ENCODE peak calls at places on chromosomes 4 and X, in nine cellular contexts. W is H1, L is GM12878, K is stomach, P is SK-N-SH, R is sigmoid colon, Z is upper lobe of left lung, H is esophagus muscularis mucosa, B is HepG2. O is an unnamed sample.

GRCh38 chrX:46912673-46913491 is 661 bp downstream of the JADE3 start:
- DNase-seq in P (peak), H (no peak), B (peak), L (no peak), W (peak), K (peak), R (peak), Z (peak), O (peak)

GRCh38 chr4:10160280-10160856 is 43.8 kb upstream of the WDR1 start:
- DNase-seq in R (no peak), W (no peak), H (no peak), B (peak), L (no peak), Z (no peak), P (no peak), K (no peak), O (no peak)

GRCh38 chr4:15901996-15902395 is 36.5 kb downstream of the FGFBP1 start:
- DNase-seq in R (no peak), Z (no peak), H (no peak), K (no peak), W (no peak), L (no peak), P (no peak), B (no peak), O (no peak)

GRCh38 chrX:53309837-53310236 is 28.5 kb upstream of the IQSEC2 start:
- DNase-seq in P (no peak), W (no peak), B (no peak), H (no peak), R (no peak), K (no peak), L (no peak), Z (no peak), O (no peak)

GRCh38 chrX:44675364-44676024 is 132.8 kb upstream of the FUNDC1 start:
- DNase-seq in L (no peak), P (peak), R (peak), W (no peak), Z (no peak), H (peak), B (no peak), K (no peak), O (no peak)

GRCh38 chr4:152697284-152698011 is 17.7 kb upstream of the TMEM154 start:
- DNase-seq in R (no peak), K (no peak), B (no peak), L (no peak), H (no peak), Z (no peak), P (no peak), W (no peak), O (peak)

GRCh38 chr4:25818293-25819240 is 44.2 kb downstream of the SEL1L3 start:
- DNase-seq in B (no peak), K (no peak), W (no peak), R (no peak), L (no peak), Z (no peak), H (no peak), P (no peak), O (no peak)

GRCh38 chr4:84710520-84710919 is 127.6 kb downstream of the CDS1 start:
- DNase-seq in K (no peak), P (no peak), Z (no peak), L (no peak), W (no peak), B (no peak), R (no peak), H (no peak), O (no peak)

GRCh38 chr4:62275470-62275869 is 1075.3 kb downstream of the ADGRL3 start:
- DNase-seq in L (no peak), W (no peak), K (no peak), H (no peak), R (no peak), B (no peak), P (no peak), Z (no peak), O (no peak)

GRCh38 chr4:165096776-165097175 is 15.9 kb downstream of the TMEM192 start:
- DNase-seq in W (no peak), Z (no peak), K (no peak), R (no peak), P (peak), B (peak), L (no peak), H (no peak), O (no peak)

GRCh38 chr4:102169345-102169744 is 175.9 kb downstream of the SLC39A8 start:
- DNase-seq in L (no peak), H (no peak), K (no peak), Z (no peak), B (no peak), R (no peak), W (no peak), P (peak), O (no peak)

DNA sequence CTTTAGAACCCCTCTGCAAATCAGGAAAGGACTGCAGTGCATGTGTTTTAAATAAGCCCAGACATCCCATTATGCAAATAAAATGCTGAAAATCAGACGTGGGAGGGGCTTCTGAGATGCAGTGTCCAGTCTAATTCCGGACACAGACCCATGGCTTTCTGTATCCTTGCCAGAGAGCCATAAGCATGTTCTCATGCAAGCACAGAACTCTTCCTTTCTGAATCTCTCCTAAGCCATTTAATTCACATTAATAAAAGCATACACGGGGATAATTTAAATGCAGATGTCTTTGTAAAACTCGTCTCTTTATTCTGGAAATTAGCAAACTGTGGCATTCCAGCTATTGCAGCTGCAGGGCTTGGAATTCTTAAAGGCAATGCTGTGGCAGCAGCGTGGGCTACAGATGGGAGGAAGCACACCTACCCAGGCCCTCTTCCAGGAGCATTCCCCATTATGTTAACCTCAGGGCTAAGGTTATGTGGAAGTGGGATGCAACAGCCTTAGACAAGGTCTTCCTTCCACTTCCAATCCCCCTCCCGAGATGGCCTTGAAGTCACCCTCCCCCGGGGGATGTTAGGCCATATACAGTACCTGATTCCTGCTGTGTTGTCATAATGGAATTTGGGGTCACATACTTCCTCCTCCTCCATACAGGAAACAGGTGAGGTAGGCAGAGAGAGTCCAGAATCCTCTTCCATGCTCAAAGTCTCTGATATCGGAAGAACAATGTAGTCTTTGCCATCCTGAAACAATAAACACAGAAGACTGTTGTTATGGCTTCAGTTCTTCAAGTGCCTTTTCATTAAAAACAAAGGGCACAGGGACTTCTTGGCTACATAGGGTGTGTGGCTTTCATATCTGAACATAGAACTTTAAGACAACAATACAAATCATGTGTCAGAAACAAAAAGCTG is 38.1 kb downstream of the KDR start:
- DNase-seq in W (no peak), L (no peak), Z (no peak), K (no peak), B (no peak), R (no peak), H (peak), P (peak), O (no peak)
- TF ChIP-seq EP300 in W (no peak), L (no peak), Z (no peak), K (no peak), B (no peak), R (no peak), H (no peak), P (no peak), O (no peak)

DNA sequence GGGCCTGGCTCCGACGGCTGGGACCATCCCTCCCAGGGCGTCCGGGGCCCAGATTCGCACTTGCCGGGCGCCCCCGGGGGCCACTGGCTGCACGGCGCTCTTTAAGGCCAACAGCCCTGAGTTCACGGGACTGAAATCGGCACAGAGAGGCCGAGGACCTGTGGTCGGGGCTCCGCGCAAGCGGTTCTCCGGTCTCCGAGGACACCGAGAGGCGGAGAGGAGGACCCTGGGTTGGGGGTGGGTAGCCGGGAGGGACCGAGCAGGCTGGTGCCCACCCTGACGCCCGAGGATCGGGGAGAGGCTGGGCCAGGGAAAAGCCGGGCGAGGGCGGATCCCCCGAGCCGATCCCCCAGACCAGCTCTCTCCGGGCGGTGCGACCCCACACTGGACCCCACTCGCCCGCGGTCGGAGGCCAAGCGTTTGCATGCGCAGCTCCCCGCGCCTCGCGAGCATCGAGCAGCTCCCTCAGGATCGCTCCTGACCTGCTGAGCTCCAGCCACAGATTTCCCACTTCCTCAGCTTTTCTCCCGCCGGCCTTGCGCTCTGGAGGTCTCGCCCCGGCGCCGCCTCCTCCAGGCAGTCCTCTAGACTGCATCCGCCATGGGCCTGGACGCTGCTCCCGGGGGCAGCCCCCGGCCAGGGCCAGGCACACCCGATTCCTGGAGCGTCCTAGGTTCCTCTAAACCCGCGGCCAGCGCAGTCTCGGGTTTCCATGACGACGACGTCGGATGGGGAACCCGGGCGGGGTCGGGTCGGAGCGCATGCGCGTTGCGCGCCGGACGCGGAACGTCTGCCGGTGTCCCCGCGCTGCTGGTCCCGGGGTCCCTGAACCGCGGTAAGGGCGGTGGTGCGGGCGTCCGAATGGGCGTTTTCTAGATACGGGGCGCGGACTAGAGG is 17.6 kb upstream of the NAT8L start:
- DNase-seq in H (no peak), Z (peak), P (peak), W (peak), B (peak), L (peak), R (peak), K (peak), O (peak)
- TF ChIP-seq POLR2AphosphoS5 in H (no peak), Z (no peak), P (peak), W (no peak), B (no peak), L (no peak), R (no peak), K (peak), O (peak)

GRCh38 chr4:139887962-139888735 is 222.5 kb downstream of the MGST2 start:
- DNase-seq in B (no peak), H (peak), P (peak), L (peak), K (no peak), R (no peak), W (no peak), Z (no peak), O (peak)
- TF ChIP-seq EP300 in B (no peak), H (no peak), P (no peak), L (no peak), K (no peak), R (no peak), W (no peak), Z (no peak), O (no peak)

GRCh38 chr4:70570796-70571195 is 21.3 kb upstream of the AMBN start:
- DNase-seq in P (no peak), B (no peak), W (no peak), Z (no peak), H (no peak), R (no peak), K (no peak), L (no peak), O (no peak)
- TF ChIP-seq POLR2AphosphoS5 in P (no peak), B (no peak), W (no peak), Z (no peak), H (no peak), R (no peak), K (no peak), L (no peak), O (no peak)

GRCh38 chr4:142098900-142099299 is 462.5 kb downstream of the IL15 start:
- DNase-seq in B (no peak), W (no peak), R (no peak), Z (no peak), L (no peak), H (no peak), P (no peak), K (no peak), O (no peak)

GRCh38 chr4:142092941-142093340 is 456.6 kb downstream of the IL15 start:
- DNase-seq in R (no peak), B (no peak), K (no peak), L (no peak), Z (no peak), W (no peak), P (no peak), H (no peak), O (no peak)

GRCh38 chr4:142097015-142097414 is 460.6 kb downstream of the IL15 start:
- DNase-seq in R (no peak), H (no peak), Z (no peak), P (no peak), B (no peak), K (no peak), L (no peak), W (no peak), O (no peak)

GRCh38 chr4:142098380-142098779 is 462.0 kb downstream of the IL15 start:
- DNase-seq in P (no peak), L (no peak), H (no peak), R (no peak), W (no peak), B (no peak), Z (no peak), K (no peak), O (no peak)

DNA sequence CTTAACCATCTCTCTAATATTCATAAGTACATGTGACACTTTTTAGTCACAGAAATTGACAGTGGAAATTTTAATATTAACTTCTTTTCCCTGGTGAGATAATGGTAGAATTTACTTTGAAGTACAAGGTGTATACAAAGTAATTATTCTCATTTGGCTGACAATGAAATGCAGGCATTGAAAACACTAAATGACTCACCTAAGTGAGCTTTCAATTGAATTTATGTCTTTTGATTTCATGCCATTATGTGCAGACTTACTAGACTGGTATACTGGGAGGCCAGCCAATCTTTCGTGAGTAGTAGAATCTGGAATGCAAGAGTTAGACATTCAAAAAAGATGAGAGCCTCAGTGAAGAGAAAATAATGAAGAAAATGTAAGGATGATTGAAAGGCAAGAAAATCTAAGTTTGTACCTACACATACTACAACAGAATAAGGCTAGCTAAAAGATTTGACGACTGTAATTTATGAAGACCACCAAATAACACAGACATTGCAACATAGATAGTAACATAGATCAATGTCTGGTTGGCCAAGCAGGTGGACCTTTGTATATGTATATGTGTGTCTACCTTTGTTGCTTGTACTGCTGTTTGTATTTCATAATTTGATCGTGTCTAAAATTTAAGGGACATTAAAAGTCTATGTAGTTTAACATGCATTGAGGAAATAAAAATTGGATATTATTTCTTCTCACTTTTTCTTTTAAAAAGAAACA is 459.7 kb downstream of the IL15 start:
- DNase-seq in K (no peak), W (no peak), Z (no peak), R (peak), P (no peak), H (no peak), B (no peak), L (no peak), O (no peak)
- TF ChIP-seq EP300 in K (no peak), W (no peak), Z (no peak), R (no peak), P (peak), H (no peak), B (no peak), L (no peak), O (peak)

GRCh38 chrX:29299689-29300088 is 712.4 kb downstream of the IL1RAPL1 start:
- DNase-seq in W (no peak), K (no peak), R (no peak), Z (no peak), L (no peak), H (no peak), P (no peak), B (no peak), O (no peak)

GRCh38 chrX:29297171-29297800 is 710.0 kb downstream of the IL1RAPL1 start:
- DNase-seq in R (no peak), B (no peak), Z (no peak), K (no peak), L (no peak), H (no peak), P (no peak), W (no peak), O (no peak)

GRCh38 chrX:29295987-29296680 is 708.9 kb downstream of the IL1RAPL1 start:
- DNase-seq in R (no peak), L (no peak), K (no peak), H (no peak), B (no peak), P (no peak), W (no peak), Z (no peak), O (no peak)
- TF ChIP-seq POLR2AphosphoS5 in R (no peak), L (no peak), K (no peak), H (no peak), B (no peak), P (no peak), W (no peak), Z (no peak), O (no peak)

GRCh38 chrX:16931371-16931770 is 15.1 kb upstream of the REPS2 start:
- DNase-seq in K (no peak), L (no peak), R (no peak), Z (no peak), W (no peak), B (no peak), H (no peak), P (no peak), O (no peak)
- TF ChIP-seq EP300 in K (no peak), L (no peak), R (no peak), Z (no peak), W (no peak), B (no peak), H (no peak), P (no peak), O (no peak)